ENCODE peak calls at places on chromosomes 3 and 15, in nine cellular contexts. H is cardiac muscle cell, A is neural progenitor cell, Z is Panc1, R is fibroblast of mammary gland, I is epithelial cell of esophagus, N is kidney epithelial cell, V is mammary epithelial cell, C is body of pancreas. O is an unnamed sample.

GRCh38 chr15:62444104-62445027 is 279.3 kb upstream of the C2CD4B start:
- DNase-seq in I (peak), Z (peak), C (no peak), V (peak), N (peak), R (peak), A (no peak), H (no peak), O (peak)

GRCh38 chr3:12708584-12709192 is 44.8 kb upstream of the RAF1 start:
- DNase-seq in Z (no peak), R (peak), A (no peak), V (peak), H (peak), C (peak), I (peak), N (peak), O (peak)

GRCh38 chr15:60682115-60682514 is 203.2 kb upstream of the ICE2 start:
- DNase-seq in A (no peak), C (no peak), V (no peak), H (no peak), R (peak), I (no peak), N (peak), Z (no peak), O (no peak)

GRCh38 chr3:138227650-138228049 is 40.5 kb downstream of the ARMC8 start:
- DNase-seq in C (no peak), V (no peak), R (peak), N (no peak), A (no peak), H (no peak), I (no peak), Z (no peak), O (peak)

GRCh38 chr3:34008191-34008590 is 209.8 kb downstream of the PDCD6IP start:
- DNase-seq in N (peak), H (no peak), A (peak), C (no peak), R (peak), Z (no peak), V (no peak), I (no peak), O (no peak)

GRCh38 chr3:50164481-50164880 is 9.4 kb downstream of the SEMA3F start:
- DNase-seq in I (no peak), N (no peak), R (no peak), A (no peak), Z (no peak), H (no peak), C (no peak), V (no peak), O (no peak)

GRCh38 chr3:23653647-23654525 is 151.9 kb upstream of the UBE2E1 start:
- DNase-seq in Z (no peak), V (no peak), C (no peak), N (no peak), R (no peak), I (no peak), H (no peak), A (no peak), O (peak)

GRCh38 chr3:88985491-88985890 is 121.9 kb upstream of the EPHA3 start:
- DNase-seq in H (no peak), I (no peak), A (no peak), Z (no peak), R (no peak), C (no peak), V (no peak), N (no peak), O (peak)

GRCh38 chr15:53559364-53560253 is 199.9 kb downstream of the WDR72 start:
- DNase-seq in I (no peak), V (no peak), C (peak), A (no peak), N (peak), H (no peak), Z (no peak), R (no peak), O (no peak)

GRCh38 chr3:127056281-127056680 is 73.4 kb downstream of the PLXNA1 start:
- DNase-seq in N (no peak), R (no peak), C (no peak), I (no peak), H (no peak), A (no peak), Z (no peak), V (no peak), O (no peak)

GRCh38 chr3:131217296-131217741 is 164.3 kb upstream of the NUDT16 start:
- DNase-seq in I (peak), A (no peak), C (no peak), R (peak), Z (no peak), V (peak), H (no peak), N (no peak), O (peak)

GRCh38 chr15:72176155-72176554 is 21.4 kb downstream of the GRAMD2A start:
- DNase-seq in Z (no peak), N (no peak), H (no peak), I (no peak), V (no peak), R (no peak), C (no peak), A (no peak), O (no peak)

GRCh38 chr3:58474967-58475578 is 16.8 kb upstream of the KCTD6 start:
- DNase-seq in Z (no peak), I (no peak), N (no peak), R (no peak), C (no peak), V (no peak), A (no peak), H (no peak), O (no peak)

GRCh38 chr3:138726966-138727365 is 107.8 kb downstream of the PIK3CB start:
- DNase-seq in N (no peak), R (peak), I (peak), C (no peak), H (no peak), Z (no peak), A (no peak), V (no peak), O (no peak)

GRCh38 chr3:172261053-172261452 is 187.2 kb downstream of the GHSR start:
- DNase-seq in V (no peak), H (no peak), N (no peak), I (peak), Z (no peak), A (no peak), R (no peak), C (no peak), O (no peak)

GRCh38 chr15:57323299-57323805 is 53.0 kb upstream of the CGNL1 start:
- DNase-seq in H (no peak), Z (no peak), I (no peak), R (no peak), N (no peak), A (no peak), C (no peak), V (no peak), O (no peak)

GRCh38 chr15:34109775-34110663 is 8.1 kb downstream of the PGBD4 start:
- DNase-seq in N (no peak), V (peak), A (peak), C (no peak), Z (no peak), I (peak), R (peak), H (peak), O (peak)

GRCh38 chr3:38120690-38121450 is 16.1 kb downstream of the ACAA1 start:
- DNase-seq in R (no peak), C (peak), N (no peak), V (no peak), Z (no peak), H (no peak), I (no peak), A (no peak), O (no peak)

GRCh38 chr3:39154323-39155021 is 1.1 kb upstream of the CSRNP1 start:
- DNase-seq in I (peak), C (peak), R (peak), H (no peak), A (peak), V (no peak), Z (no peak), N (no peak), O (no peak)

GRCh38 chr15:66502491-66502890 is 2.2 kb downstream of the RPL4 start:
- DNase-seq in N (no peak), H (no peak), C (no peak), Z (no peak), A (no peak), I (no peak), R (no peak), V (no peak), O (no peak)

GRCh38 chr3:129278970-129279906 is 568 bp downstream of the HMCES start:
- DNase-seq in R (peak), Z (no peak), I (peak), A (peak), H (peak), V (peak), C (peak), N (peak), O (peak)

GRCh38 chr3:66989860-66990696 is 8.0 kb upstream of the KBTBD8 start:
- DNase-seq in N (no peak), V (no peak), A (no peak), C (peak), Z (no peak), R (peak), I (no peak), H (no peak), O (no peak)

GRCh38 chr3:66824450-66824849 is 173.7 kb upstream of the KBTBD8 start:
- DNase-seq in A (no peak), Z (no peak), C (no peak), R (no peak), H (no peak), I (no peak), N (no peak), V (no peak), O (no peak)

GRCh38 chr15:41918506-41919126 is 24.8 kb upstream of the SPTBN5 start:
- DNase-seq in Z (no peak), I (no peak), C (peak), V (no peak), N (no peak), H (no peak), A (no peak), R (no peak), O (no peak)

GRCh38 chr3:52176951-52177700 is 20.8 kb upstream of the ALAS1 start:
- DNase-seq in H (no peak), R (no peak), I (no peak), V (no peak), A (no peak), N (no peak), Z (no peak), C (peak), O (no peak)

GRCh38 chr3:27625848-27626247 is 96.3 kb downstream of the EOMES start:
- DNase-seq in V (no peak), A (no peak), C (no peak), Z (no peak), I (no peak), H (no peak), R (no peak), N (no peak), O (no peak)

GRCh38 chr15:51288143-51289065 is 50.0 kb downstream of the CYP19A1 start:
- DNase-seq in N (no peak), H (no peak), A (no peak), V (no peak), Z (no peak), R (no peak), C (no peak), I (no peak), O (peak)

GRCh38 chr15:51284871-51285270 is 53.5 kb downstream of the CYP19A1 start:
- DNase-seq in Z (no peak), R (no peak), A (no peak), H (no peak), I (no peak), N (no peak), C (no peak), V (no peak), O (no peak)

GRCh38 chr15:51283026-51283425 is 55.4 kb downstream of the CYP19A1 start:
- DNase-seq in I (no peak), C (no peak), H (no peak), Z (no peak), N (no peak), A (no peak), R (no peak), V (no peak), O (no peak)

GRCh38 chr15:51289290-51289689 is 49.1 kb downstream of the CYP19A1 start:
- DNase-seq in C (no peak), V (no peak), I (no peak), N (no peak), H (no peak), A (no peak), R (no peak), Z (no peak), O (no peak)

DNA sequence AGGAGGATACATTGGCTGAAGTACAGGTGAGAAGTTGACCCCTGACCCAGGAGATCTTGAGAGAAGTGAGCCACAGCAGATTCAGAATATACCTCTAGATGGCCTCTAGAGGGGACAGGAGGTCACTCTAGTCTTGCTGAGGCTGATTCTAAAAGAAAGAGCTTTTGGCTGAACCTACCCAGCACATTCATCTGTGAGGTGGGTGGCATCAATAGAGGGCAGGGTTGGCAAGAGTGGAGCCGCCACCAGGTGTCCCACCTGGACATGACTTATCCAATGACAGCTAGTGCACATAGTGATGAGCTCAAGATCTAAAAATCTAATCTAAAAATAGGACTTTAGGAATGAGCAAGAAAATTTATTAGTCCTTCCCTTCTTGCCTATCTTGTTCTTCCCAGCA is 51.6 kb downstream of the CYP19A1 start:
- DNase-seq in N (no peak), A (no peak), H (no peak), C (no peak), Z (no peak), V (no peak), R (no peak), I (peak), O (no peak)
- TF ChIP-seq CTCF in N (no peak), A (no peak), H (no peak), C (no peak), Z (no peak), V (peak), R (peak), I (no peak), O (peak)

GRCh38 chr15:84818221-84819131 is 1.3 kb downstream of the ALPK3 start:
- DNase-seq in N (no peak), Z (no peak), I (peak), C (peak), V (no peak), A (peak), R (peak), H (peak), O (peak)
- H3K4me3 ChIP-seq in N (peak), Z (no peak), I (no peak), C (no peak), V (no peak), A (peak), R (no peak), H (peak), O (no peak)

GRCh38 chr3:176554264-176554663 is 643.0 kb downstream of the TBL1XR1 start:
- DNase-seq in C (no peak), N (no peak), I (no peak), V (no peak), A (no peak), Z (no peak), H (no peak), R (no peak), O (no peak)
- TF ChIP-seq CTCF in C (no peak), N (no peak), I (no peak), V (no peak), A (no peak), Z (no peak), H (no peak), R (no peak), O (no peak)

GRCh38 chr3:152276688-152277087 is 8.0 kb downstream of the MBNL1 start:
- DNase-seq in I (no peak), R (no peak), V (no peak), N (no peak), Z (no peak), A (no peak), C (no peak), H (no peak), O (no peak)
- H3K4me3 ChIP-seq in I (no peak), R (no peak), V (no peak), N (no peak), Z (no peak), A (no peak), C (no peak), H (no peak), O (no peak)

GRCh38 chr3:36303286-36303685 is 77.0 kb upstream of the STAC start:
- DNase-seq in V (no peak), H (no peak), A (no peak), N (no peak), R (no peak), Z (no peak), C (no peak), I (no peak), O (no peak)
- TF ChIP-seq CTCF in V (no peak), H (no peak), A (no peak), N (no peak), R (no peak), Z (no peak), C (no peak), I (no peak), O (no peak)

GRCh38 chr3:177174607-177175006 is 22.7 kb downstream of the TBL1XR1 start:
- DNase-seq in N (no peak), C (no peak), R (no peak), I (no peak), H (no peak), A (no peak), V (no peak), Z (no peak), O (no peak)
- H3K4me3 ChIP-seq in N (no peak), C (no peak), R (no peak), I (no peak), H (no peak), A (no peak), V (no peak), Z (no peak), O (no peak)

GRCh38 chr15:80545078-80545477 is 140.9 kb downstream of the ARNT2 start:
- DNase-seq in N (no peak), I (no peak), A (no peak), V (no peak), Z (no peak), R (no peak), H (no peak), C (no peak), O (no peak)
- TF ChIP-seq CTCF in N (no peak), I (no peak), A (no peak), V (no peak), Z (no peak), R (no peak), H (no peak), C (no peak), O (no peak)

GRCh38 chr3:19945405-19946290 is 1.2 kb upstream of the RAB5A start:
- DNase-seq in Z (no peak), N (no peak), C (peak), V (peak), A (peak), H (no peak), R (peak), I (no peak), O (no peak)
- H3K4me3 ChIP-seq in Z (peak), N (peak), C (peak), V (peak), A (peak), H (peak), R (peak), I (peak), O (peak)